ENCODE peak calls at places on chromosomes 2 and 18, in six cellular contexts. One of them, this sample, is unnamed.

GRCh38 chr2:222952204-222952603 is 91.4 kb downstream of the ACSL3 start:
- DNase-seq in H1: no peak
- DNase-seq in IMR-90: no peak
- DNase-seq in HepG2: no peak
- DNase-seq in A549: no peak
- DNase-seq in SK-N-SH: no peak
- DNase-seq in this sample: no peak

GRCh38 chr2:109612991-109613921 is 510 bp downstream of the SEPTIN10 start:
- DNase-seq in H1: no peak
- DNase-seq in HepG2: peak; percentile 48
- DNase-seq in A549: peak; percentile 41
- DNase-seq in IMR-90: peak; percentile 61
- DNase-seq in SK-N-SH: peak; percentile 76
- DNase-seq in this sample: no peak

GRCh38 chr2:172079838-172080640 is 5.3 kb upstream of the DLX1 start:
- DNase-seq in IMR-90: peak; percentile 22
- DNase-seq in H1: no peak
- DNase-seq in HepG2: no peak
- DNase-seq in SK-N-SH: no peak
- DNase-seq in A549: no peak
- DNase-seq in this sample: no peak

GRCh38 chr18:13551305-13551603 is 175.1 kb downstream of the FAM210A start:
- DNase-seq in A549: no peak
- DNase-seq in HepG2: no peak
- DNase-seq in SK-N-SH: no peak
- DNase-seq in H1: no peak
- DNase-seq in IMR-90: no peak
- DNase-seq in this sample: no peak

GRCh38 chr2:133908171-133908570 is 339.9 kb upstream of the NCKAP5 start:
- DNase-seq in SK-N-SH: no peak
- DNase-seq in A549: no peak
- DNase-seq in HepG2: no peak
- DNase-seq in IMR-90: no peak
- DNase-seq in H1: no peak
- DNase-seq in this sample: no peak

GRCh38 chr2:58680938-58681337 is 439.8 kb upstream of the FANCL start:
- DNase-seq in IMR-90: no peak
- DNase-seq in SK-N-SH: no peak
- DNase-seq in A549: no peak
- DNase-seq in HepG2: no peak
- DNase-seq in H1: no peak
- DNase-seq in this sample: no peak

GRCh38 chr2:196331143-196331542 is 159.8 kb upstream of the STK17B start:
- DNase-seq in IMR-90: peak; percentile 82
- DNase-seq in SK-N-SH: no peak
- DNase-seq in HepG2: no peak
- DNase-seq in A549: peak; percentile 40
- DNase-seq in H1: no peak
- DNase-seq in this sample: no peak

GRCh38 chr18:55907352-55908045 is 319.5 kb upstream of the TCF4 start:
- DNase-seq in SK-N-SH: no peak
- DNase-seq in A549: no peak
- DNase-seq in H1: no peak
- DNase-seq in HepG2: no peak
- DNase-seq in IMR-90: peak; percentile 13
- DNase-seq in this sample: no peak

GRCh38 chr2:96831679-96832078 is 12.1 kb downstream of the ANKRD23 start:
- DNase-seq in SK-N-SH: no peak
- DNase-seq in IMR-90: no peak
- DNase-seq in A549: no peak
- DNase-seq in H1: peak; percentile 52
- DNase-seq in HepG2: no peak
- DNase-seq in this sample: no peak

GRCh38 chr2:170605862-170606261 is 109.3 kb upstream of the SP5 start:
- DNase-seq in HepG2: no peak
- DNase-seq in IMR-90: no peak
- DNase-seq in H1: no peak
- DNase-seq in SK-N-SH: no peak
- DNase-seq in A549: no peak
- DNase-seq in this sample: no peak

GRCh38 chr2:52695731-52696130 is 1071.9 kb upstream of the CHAC2 start:
- DNase-seq in H1: no peak
- DNase-seq in HepG2: no peak
- DNase-seq in IMR-90: peak; percentile 66
- DNase-seq in SK-N-SH: no peak
- DNase-seq in A549: no peak
- DNase-seq in this sample: no peak

GRCh38 chr2:232689152-232689910 is 7.8 kb upstream of the GIGYF2 start:
- DNase-seq in H1: no peak
- DNase-seq in IMR-90: peak; percentile 40
- DNase-seq in HepG2: no peak
- DNase-seq in A549: no peak
- DNase-seq in SK-N-SH: peak; percentile 60
- DNase-seq in this sample: no peak

GRCh38 chr2:45813003-45813601 is 161.6 kb downstream of the PRKCE start:
- DNase-seq in A549: no peak
- DNase-seq in HepG2: no peak
- DNase-seq in IMR-90: peak; percentile 64
- DNase-seq in H1: no peak
- DNase-seq in SK-N-SH: peak; percentile 56
- DNase-seq in this sample: no peak

GRCh38 chr2:240900141-240900860 is 4.3 kb upstream of the MAB21L4 start:
- DNase-seq in SK-N-SH: no peak
- DNase-seq in IMR-90: no peak
- DNase-seq in A549: no peak
- DNase-seq in H1: no peak
- DNase-seq in HepG2: no peak
- DNase-seq in this sample: no peak

GRCh38 chr2:233197022-233197421 is 54.5 kb upstream of the ATG16L1 start:
- DNase-seq in SK-N-SH: no peak
- DNase-seq in H1: no peak
- DNase-seq in IMR-90: no peak
- DNase-seq in A549: no peak
- DNase-seq in HepG2: no peak
- DNase-seq in this sample: no peak

GRCh38 chr2:179410552-179411356 is 146.1 kb upstream of the SESTD1 start:
- DNase-seq in IMR-90: peak; percentile 65
- DNase-seq in SK-N-SH: peak; percentile 48
- DNase-seq in A549: peak; percentile 62
- DNase-seq in H1: peak; percentile 51
- DNase-seq in HepG2: peak; percentile 77
- DNase-seq in this sample: peak; percentile 45

GRCh38 chr2:241813080-241813805 is 4.2 kb downstream of the NEU4 start:
- DNase-seq in HepG2: no peak
- DNase-seq in SK-N-SH: peak; percentile 21
- DNase-seq in H1: no peak
- DNase-seq in IMR-90: no peak
- DNase-seq in A549: no peak
- DNase-seq in this sample: no peak

GRCh38 chr2:129828829-129829228 is 150.6 kb upstream of the RAB6C start:
- DNase-seq in IMR-90: no peak
- DNase-seq in HepG2: no peak
- DNase-seq in H1: no peak
- DNase-seq in SK-N-SH: no peak
- DNase-seq in A549: no peak
- DNase-seq in this sample: no peak

GRCh38 chr2:109202486-109202885 is 73.5 kb downstream of the SH3RF3 start:
- DNase-seq in SK-N-SH: no peak
- DNase-seq in IMR-90: no peak
- DNase-seq in A549: no peak
- DNase-seq in H1: no peak
- DNase-seq in HepG2: no peak
- DNase-seq in this sample: no peak

GRCh38 chr2:100317634-100318033 is 4.7 kb downstream of the LONRF2 start:
- DNase-seq in H1: no peak
- DNase-seq in HepG2: no peak
- DNase-seq in SK-N-SH: no peak
- DNase-seq in IMR-90: no peak
- DNase-seq in A549: peak; percentile 18
- DNase-seq in this sample: no peak

GRCh38 chr2:176122633-176123482 is at the start of gene HOXD9:
- DNase-seq in IMR-90: no peak
- DNase-seq in H1: peak; percentile 75
- DNase-seq in A549: no peak
- DNase-seq in SK-N-SH: peak; percentile 93
- DNase-seq in HepG2: no peak
- DNase-seq in this sample: peak; percentile 57

DNA sequence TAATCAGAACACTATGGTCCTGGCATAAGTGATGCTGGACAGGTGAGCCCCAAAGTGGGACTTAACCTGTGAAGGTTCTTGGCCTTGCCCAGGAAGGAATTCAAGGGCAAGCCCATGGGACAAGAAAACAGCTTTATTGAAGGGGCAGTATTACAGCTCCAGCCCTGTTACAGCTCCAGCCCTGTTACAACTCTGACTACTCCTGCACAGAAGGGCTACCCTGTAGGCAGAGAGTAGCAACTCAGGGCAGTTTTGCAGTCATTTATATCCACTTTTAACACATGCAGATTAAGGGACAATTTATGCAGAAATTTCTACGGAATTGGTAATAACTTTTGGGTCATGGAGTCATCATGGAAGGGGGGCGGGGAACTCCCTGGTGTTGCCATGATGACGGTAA is 15.7 kb downstream of the IL37 start:
- DNase-seq in SK-N-SH: no peak
- DNase-seq in IMR-90: no peak
- DNase-seq in A549: no peak
- DNase-seq in HepG2: no peak
- DNase-seq in H1: no peak
- DNase-seq in this sample: no peak
- TF ChIP-seq USF2 in SK-N-SH: no peak
- TF ChIP-seq USF2 in IMR-90: no peak
- TF ChIP-seq USF2 in A549: no peak
- TF ChIP-seq USF2 in HepG2: no peak
- TF ChIP-seq USF2 in H1: no peak
- TF ChIP-seq USF2 in this sample: no peak

GRCh38 chr2:230982528-230982927 is 13.4 kb upstream of the SPATA3 start:
- DNase-seq in H1: no peak
- DNase-seq in IMR-90: no peak
- DNase-seq in SK-N-SH: no peak
- DNase-seq in HepG2: no peak
- DNase-seq in A549: no peak
- DNase-seq in this sample: no peak

GRCh38 chr2:230980468-230980867 is 15.5 kb upstream of the SPATA3 start:
- DNase-seq in HepG2: no peak
- DNase-seq in SK-N-SH: no peak
- DNase-seq in A549: no peak
- DNase-seq in IMR-90: no peak
- DNase-seq in H1: no peak
- DNase-seq in this sample: no peak

GRCh38 chr2:230983566-230983965 is 12.4 kb upstream of the SPATA3 start:
- DNase-seq in SK-N-SH: no peak
- DNase-seq in HepG2: no peak
- DNase-seq in A549: no peak
- DNase-seq in IMR-90: no peak
- DNase-seq in H1: no peak
- DNase-seq in this sample: no peak

GRCh38 chr2:230981704-230982103 is 14.2 kb upstream of the SPATA3 start:
- DNase-seq in H1: no peak
- DNase-seq in SK-N-SH: no peak
- DNase-seq in HepG2: no peak
- DNase-seq in A549: no peak
- DNase-seq in IMR-90: no peak
- DNase-seq in this sample: no peak

DNA sequence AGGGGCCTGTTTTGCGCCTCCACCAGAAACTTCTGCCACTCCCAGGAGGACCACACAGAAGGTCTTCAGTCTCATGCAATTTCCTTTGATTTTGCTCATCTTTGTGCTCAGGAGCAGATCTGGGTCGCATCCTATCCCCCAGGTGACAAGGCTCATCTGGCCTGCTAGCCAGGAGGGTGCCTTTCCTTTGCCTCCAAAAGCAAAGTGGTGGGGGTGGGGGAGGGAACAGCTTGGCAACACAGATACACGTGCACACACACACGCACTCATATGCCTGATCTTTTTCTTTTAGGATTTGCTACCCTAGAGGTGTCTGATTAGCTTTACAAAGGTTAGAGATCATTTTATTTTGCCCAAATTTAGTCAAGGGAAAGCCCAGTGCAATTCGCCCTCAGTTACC is 13.8 kb upstream of the SPATA3 start:
- DNase-seq in HepG2: no peak
- DNase-seq in H1: no peak
- DNase-seq in A549: no peak
- DNase-seq in SK-N-SH: no peak
- DNase-seq in IMR-90: no peak
- DNase-seq in this sample: no peak
- TF ChIP-seq USF2 in HepG2: no peak
- TF ChIP-seq USF2 in H1: no peak
- TF ChIP-seq USF2 in A549: no peak
- TF ChIP-seq USF2 in SK-N-SH: no peak
- TF ChIP-seq USF2 in IMR-90: no peak
- TF ChIP-seq USF2 in this sample: no peak

DNA sequence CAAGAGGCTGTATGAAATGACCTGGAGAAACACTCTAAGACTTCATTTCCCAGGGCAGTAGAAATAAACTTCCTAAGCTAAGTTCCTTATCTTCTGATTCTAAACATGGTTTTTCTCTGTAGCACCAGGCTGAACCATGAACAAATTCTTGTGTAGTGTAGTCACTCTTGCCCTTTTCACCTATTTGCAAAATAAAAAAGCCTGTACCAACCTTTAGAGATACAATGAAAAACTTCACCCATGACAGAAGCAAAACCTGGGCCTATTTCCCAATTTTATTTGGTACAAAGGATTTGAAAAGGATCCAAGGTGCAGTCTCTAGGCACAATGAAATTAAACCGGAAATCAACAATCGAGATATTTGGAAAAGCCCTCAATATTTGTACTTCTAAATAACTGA is 43.6 kb downstream of the POLR1A start:
- DNase-seq in H1: no peak
- DNase-seq in IMR-90: peak; percentile 80
- DNase-seq in HepG2: peak; percentile 31
- DNase-seq in SK-N-SH: no peak
- DNase-seq in A549: peak; percentile 65
- DNase-seq in this sample: no peak
- TF ChIP-seq USF2 in H1: no peak
- TF ChIP-seq USF2 in IMR-90: no peak
- TF ChIP-seq USF2 in HepG2: no peak
- TF ChIP-seq USF2 in SK-N-SH: no peak
- TF ChIP-seq USF2 in A549: no peak
- TF ChIP-seq USF2 in this sample: no peak

GRCh38 chr2:38485734-38486133 is 108.7 kb upstream of the ATL2 start:
- DNase-seq in A549: no peak
- DNase-seq in H1: no peak
- DNase-seq in IMR-90: no peak
- DNase-seq in SK-N-SH: no peak
- DNase-seq in HepG2: no peak
- DNase-seq in this sample: no peak

GRCh38 chr2:38489846-38490245 is 112.8 kb upstream of the ATL2 start:
- DNase-seq in IMR-90: no peak
- DNase-seq in A549: no peak
- DNase-seq in SK-N-SH: no peak
- DNase-seq in HepG2: no peak
- DNase-seq in H1: no peak
- DNase-seq in this sample: no peak

GRCh38 chr2:38484957-38485356 is 107.9 kb upstream of the ATL2 start:
- DNase-seq in A549: no peak
- DNase-seq in SK-N-SH: no peak
- DNase-seq in HepG2: no peak
- DNase-seq in H1: no peak
- DNase-seq in IMR-90: no peak
- DNase-seq in this sample: no peak

GRCh38 chr2:38486213-38487026 is 109.3 kb upstream of the ATL2 start:
- DNase-seq in SK-N-SH: no peak
- DNase-seq in HepG2: no peak
- DNase-seq in H1: no peak
- DNase-seq in A549: no peak
- DNase-seq in IMR-90: no peak
- DNase-seq in this sample: no peak

GRCh38 chr2:38487852-38488251 is 110.8 kb upstream of the ATL2 start:
- DNase-seq in SK-N-SH: no peak
- DNase-seq in A549: no peak
- DNase-seq in H1: no peak
- DNase-seq in IMR-90: no peak
- DNase-seq in HepG2: no peak
- DNase-seq in this sample: no peak
- TF ChIP-seq USF2 in SK-N-SH: no peak
- TF ChIP-seq USF2 in A549: no peak
- TF ChIP-seq USF2 in H1: no peak
- TF ChIP-seq USF2 in IMR-90: no peak
- TF ChIP-seq USF2 in HepG2: no peak
- TF ChIP-seq USF2 in this sample: no peak